ENCODE peak calls at places on chromosome 21, in seven cellular contexts. I is anterior cingulate cortex; S is uterus; O is stimulated activated CD8-positive, alpha-beta memory T cell treated with anti-CD3 and anti-CD28 coated beads, Interleukin-2, amount 100 ng/mL, for 1 hour; F is NCI-H1694 treated with DMSO at 0.1 percent for 48 hours; Q is H9; X is fibroblast of mammary gland. Y is an unnamed sample.

GRCh38 chr21:25639922-25640670 is 1.0 kb downstream of the JAM2 start:
- DNase-seq in Q (peak), X (no peak), F (peak), S (peak), O (no peak), I (no peak), Y (no peak)

GRCh38 chr21:41798326-41798725 is 31.5 kb upstream of the RIPK4 start:
- DNase-seq in Q (no peak), O (no peak), F (no peak), X (no peak), S (no peak), I (no peak), Y (no peak)

GRCh38 chr21:44529011-44529421 is 11.0 kb downstream of the KRTAP10-1 start:
- DNase-seq in Q (peak), O (no peak), I (no peak), S (peak), X (no peak), F (no peak), Y (no peak)

GRCh38 chr21:26207021-26207420 is 36.5 kb upstream of the APP start:
- DNase-seq in F (no peak), O (no peak), X (no peak), S (no peak), Q (no peak), I (no peak), Y (no peak)

GRCh38 chr21:27408826-27409225 is 441.9 kb upstream of the ADAMTS5 start:
- DNase-seq in O (no peak), I (no peak), S (no peak), X (no peak), F (no peak), Q (no peak), Y (no peak)

GRCh38 chr21:16418211-16418610 is 688.4 kb downstream of the USP25 start:
- DNase-seq in X (peak), Q (no peak), O (no peak), S (no peak), I (no peak), F (no peak), Y (no peak)

GRCh38 chr21:38652396-38652795 is 153.3 kb upstream of the ETS2 start:
- DNase-seq in X (no peak), F (no peak), S (no peak), Q (no peak), I (no peak), O (no peak), Y (no peak)

GRCh38 chr21:36320421-36321324 is 676 bp downstream of the MORC3 start:
- DNase-seq in Q (peak), O (no peak), F (peak), X (peak), S (no peak), I (no peak), Y (peak)

GRCh38 chr21:36202721-36203602 is 46.3 kb downstream of the DOP1B start:
- DNase-seq in O (no peak), S (no peak), Q (no peak), I (no peak), X (peak), F (no peak), Y (peak)

GRCh38 chr21:44509539-44509938 is 30.5 kb downstream of the KRTAP10-1 start:
- DNase-seq in O (no peak), I (no peak), S (no peak), X (no peak), Q (no peak), F (peak), Y (no peak)

GRCh38 chr21:31185663-31186062 is 147.4 kb upstream of the KRTAP19-8 start:
- DNase-seq in I (no peak), F (no peak), O (no peak), X (no peak), Q (no peak), S (no peak), Y (no peak)

Y was measured in IMR-90.